ENCODE peak calls at places on chromosomes 1 and 21, in six cellular contexts. One of them, this sample, is unnamed.

GRCh38 chr1:211183924-211184323 is 50.0 kb upstream of the KCNH1 start:
- DNase-seq in HT1080: no peak
- DNase-seq in GM04504: no peak
- DNase-seq in neural crest cell: no peak
- DNase-seq in ACHN: no peak
- DNase-seq in occipital lobe: no peak
- DNase-seq in this sample: no peak

GRCh38 chr1:153404768-153405167 is 11.6 kb upstream of the S100A7A start:
- DNase-seq in HT1080: peak; percentile 51
- DNase-seq in GM04504: no peak
- DNase-seq in neural crest cell: peak; percentile 7
- DNase-seq in ACHN: peak; percentile 44
- DNase-seq in occipital lobe: no peak
- DNase-seq in this sample: no peak

GRCh38 chr21:45049725-45050359 is 24.5 kb upstream of the ADARB1 start:
- DNase-seq in HT1080: no peak
- DNase-seq in GM04504: no peak
- DNase-seq in neural crest cell: no peak
- DNase-seq in ACHN: no peak
- DNase-seq in occipital lobe: no peak
- DNase-seq in this sample: no peak

GRCh38 chr1:180270767-180271639 is 40.9 kb downstream of the LHX4 start:
- DNase-seq in HT1080: peak; percentile 81
- DNase-seq in GM04504: no peak
- DNase-seq in neural crest cell: no peak
- DNase-seq in ACHN: no peak
- DNase-seq in occipital lobe: peak; percentile 11
- DNase-seq in this sample: no peak

GRCh38 chr1:232643227-232643626 is 13.3 kb upstream of the SIPA1L2 start:
- DNase-seq in HT1080: no peak
- DNase-seq in GM04504: no peak
- DNase-seq in neural crest cell: no peak
- DNase-seq in ACHN: no peak
- DNase-seq in occipital lobe: no peak
- DNase-seq in this sample: no peak

GRCh38 chr1:66540434-66541032 is 6.6 kb downstream of the SGIP1 start:
- DNase-seq in HT1080: no peak
- DNase-seq in GM04504: no peak
- DNase-seq in neural crest cell: no peak
- DNase-seq in ACHN: peak; percentile 2
- DNase-seq in occipital lobe: no peak
- DNase-seq in this sample: no peak

GRCh38 chr1:182699673-182700350 is 15.4 kb upstream of the RGS8 start:
- DNase-seq in HT1080: no peak
- DNase-seq in GM04504: no peak
- DNase-seq in neural crest cell: peak; percentile 32
- DNase-seq in ACHN: no peak
- DNase-seq in occipital lobe: no peak
- DNase-seq in this sample: no peak

GRCh38 chr1:31736675-31737074 is 27.5 kb downstream of the ADGRB2 start:
- DNase-seq in HT1080: no peak
- DNase-seq in GM04504: no peak
- DNase-seq in neural crest cell: no peak
- DNase-seq in ACHN: no peak
- DNase-seq in occipital lobe: peak; percentile 68
- DNase-seq in this sample: no peak

GRCh38 chr1:77175230-77175844 is 43.9 kb downstream of the PIGK start:
- DNase-seq in HT1080: no peak
- DNase-seq in GM04504: no peak
- DNase-seq in neural crest cell: peak; percentile 2
- DNase-seq in ACHN: peak; percentile 25
- DNase-seq in occipital lobe: no peak
- DNase-seq in this sample: no peak

GRCh38 chr1:219621047-219621786 is 8.3 kb upstream of the ZC3H11B start:
- DNase-seq in HT1080: no peak
- DNase-seq in GM04504: no peak
- DNase-seq in neural crest cell: no peak
- DNase-seq in ACHN: no peak
- DNase-seq in occipital lobe: no peak
- DNase-seq in this sample: no peak

GRCh38 chr1:87284456-87285240 is 44.0 kb upstream of the LMO4 start:
- DNase-seq in HT1080: no peak
- DNase-seq in GM04504: no peak
- DNase-seq in neural crest cell: no peak
- DNase-seq in ACHN: no peak
- DNase-seq in occipital lobe: no peak
- DNase-seq in this sample: no peak

GRCh38 chr1:218698181-218698580 is 353.0 kb downstream of the TGFB2 start:
- DNase-seq in HT1080: no peak
- DNase-seq in GM04504: no peak
- DNase-seq in neural crest cell: no peak
- DNase-seq in ACHN: no peak
- DNase-seq in occipital lobe: no peak
- DNase-seq in this sample: no peak

GRCh38 chr1:234631721-234632125 is 21.7 kb upstream of the IRF2BP2 start:
- DNase-seq in HT1080: peak; percentile 99
- DNase-seq in GM04504: no peak
- DNase-seq in neural crest cell: no peak
- DNase-seq in ACHN: peak; percentile 41
- DNase-seq in occipital lobe: no peak
- DNase-seq in this sample: peak; percentile 76

GRCh38 chr1:14969006-14969405 is 184.5 kb upstream of the TMEM51 start:
- DNase-seq in HT1080: peak; percentile 72
- DNase-seq in GM04504: no peak
- DNase-seq in neural crest cell: no peak
- DNase-seq in ACHN: no peak
- DNase-seq in occipital lobe: peak; percentile 36
- DNase-seq in this sample: no peak

GRCh38 chr1:94608142-94608851 is 66.7 kb upstream of the F3 start:
- DNase-seq in HT1080: no peak
- DNase-seq in GM04504: no peak
- DNase-seq in neural crest cell: no peak
- DNase-seq in ACHN: peak; percentile 62
- DNase-seq in occipital lobe: no peak
- DNase-seq in this sample: no peak

GRCh38 chr1:28822779-28823178 is 10.8 kb downstream of the OPRD1 start:
- DNase-seq in HT1080: no peak
- DNase-seq in GM04504: no peak
- DNase-seq in neural crest cell: no peak
- DNase-seq in ACHN: no peak
- DNase-seq in occipital lobe: no peak
- DNase-seq in this sample: no peak

GRCh38 chr1:54371038-54371935 is 34.9 kb downstream of the SSBP3 start:
- DNase-seq in HT1080: no peak
- DNase-seq in GM04504: no peak
- DNase-seq in neural crest cell: no peak
- DNase-seq in ACHN: no peak
- DNase-seq in occipital lobe: peak; percentile 11
- DNase-seq in this sample: no peak